ENCODE peak calls at places on chromosomes 12 and 14, in six cellular contexts. J, M, A, T, D and P are unnamed samples.

GRCh38 chr14:65095633-65096205 is 6.6 kb downstream of the MAX start:
- DNase-seq in A (no peak), D (no peak), M (no peak), T (peak), J (no peak), P (no peak)

GRCh38 chr12:108798551-108799221 is 58.7 kb downstream of the SSH1 start:
- DNase-seq in J (no peak), M (no peak), A (no peak), T (no peak), D (no peak), P (no peak)

GRCh38 chr14:103220982-103221641 is 97.9 kb downstream of the TNFAIP2 start:
- DNase-seq in M (no peak), T (no peak), J (no peak), A (no peak), D (no peak), P (no peak)

GRCh38 chr12:29673346-29673745 is 110.4 kb downstream of the TMTC1 start:
- DNase-seq in M (no peak), J (no peak), A (no peak), T (no peak), D (no peak), P (no peak)

GRCh38 chr14:89486505-89486904 is 69.5 kb upstream of the FOXN3 start:
- DNase-seq in D (no peak), M (no peak), J (no peak), A (no peak), T (no peak), P (no peak)

GRCh38 chr14:28785096-28785952 is 18.7 kb downstream of the FOXG1 start:
- DNase-seq in J (peak), T (no peak), D (no peak), M (no peak), A (peak), P (no peak)

GRCh38 chr12:10652192-10652591 is 21.7 kb downstream of the STYK1 start:
- DNase-seq in T (no peak), D (no peak), J (no peak), M (no peak), A (no peak), P (no peak)

GRCh38 chr14:46344327-46344937 is 307.1 kb downstream of the RPL10L start:
- DNase-seq in J (no peak), M (peak), D (peak), T (peak), A (peak), P (no peak)

GRCh38 chr12:122086641-122087285 is 8.2 kb downstream of the MLXIP start:
- DNase-seq in M (no peak), A (no peak), T (no peak), D (no peak), J (no peak), P (no peak)

DNA sequence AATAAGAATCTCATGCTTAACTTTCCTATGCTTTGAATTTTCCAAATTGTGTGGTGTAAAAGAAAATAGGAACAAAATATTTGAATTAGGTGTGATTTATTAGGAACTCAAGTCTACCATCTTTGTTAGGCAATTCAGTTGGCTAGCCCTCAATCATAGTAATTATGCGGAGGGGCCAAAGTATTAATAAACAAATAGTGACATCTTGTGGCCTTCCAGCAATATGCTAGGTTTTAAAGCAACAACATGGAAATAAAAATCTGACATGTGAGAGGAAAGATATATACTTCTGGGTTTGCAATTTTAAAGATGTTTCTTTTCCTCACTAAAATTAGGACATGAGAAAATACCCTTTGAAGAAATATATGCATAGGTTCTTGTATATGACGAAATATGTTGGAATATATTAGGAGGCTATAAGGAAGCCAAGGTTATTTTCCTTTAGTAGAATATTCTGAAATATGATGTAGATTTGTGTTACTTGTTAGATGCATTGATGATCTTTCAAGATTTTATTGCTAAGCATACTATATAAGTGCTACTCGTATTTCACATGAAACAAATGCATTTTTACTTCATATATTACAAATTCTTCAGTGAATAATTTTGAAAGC is 200.4 kb downstream of the PTPRO start:
- DNase-seq in D (no peak), J (no peak), A (peak), M (peak), T (peak), P (no peak)
- TF ChIP-seq CREB1 in D (no peak), J (no peak), A (no peak), M (no peak), T (no peak), P (no peak)

GRCh38 chr12:103957865-103958388 is 7.7 kb upstream of the TDG start:
- DNase-seq in D (no peak), T (no peak), M (no peak), A (no peak), J (no peak), P (no peak)
- TF ChIP-seq CREB1 in D (no peak), T (no peak), M (no peak), A (no peak), J (no peak), P (no peak)

GRCh38 chr12:14059538-14059937 is 78.1 kb upstream of the GRIN2B start:
- DNase-seq in D (no peak), A (no peak), T (no peak), J (no peak), M (no peak), P (no peak)
- TF ChIP-seq CREB1 in D (no peak), A (no peak), T (no peak), J (no peak), M (no peak), P (no peak)

DNA sequence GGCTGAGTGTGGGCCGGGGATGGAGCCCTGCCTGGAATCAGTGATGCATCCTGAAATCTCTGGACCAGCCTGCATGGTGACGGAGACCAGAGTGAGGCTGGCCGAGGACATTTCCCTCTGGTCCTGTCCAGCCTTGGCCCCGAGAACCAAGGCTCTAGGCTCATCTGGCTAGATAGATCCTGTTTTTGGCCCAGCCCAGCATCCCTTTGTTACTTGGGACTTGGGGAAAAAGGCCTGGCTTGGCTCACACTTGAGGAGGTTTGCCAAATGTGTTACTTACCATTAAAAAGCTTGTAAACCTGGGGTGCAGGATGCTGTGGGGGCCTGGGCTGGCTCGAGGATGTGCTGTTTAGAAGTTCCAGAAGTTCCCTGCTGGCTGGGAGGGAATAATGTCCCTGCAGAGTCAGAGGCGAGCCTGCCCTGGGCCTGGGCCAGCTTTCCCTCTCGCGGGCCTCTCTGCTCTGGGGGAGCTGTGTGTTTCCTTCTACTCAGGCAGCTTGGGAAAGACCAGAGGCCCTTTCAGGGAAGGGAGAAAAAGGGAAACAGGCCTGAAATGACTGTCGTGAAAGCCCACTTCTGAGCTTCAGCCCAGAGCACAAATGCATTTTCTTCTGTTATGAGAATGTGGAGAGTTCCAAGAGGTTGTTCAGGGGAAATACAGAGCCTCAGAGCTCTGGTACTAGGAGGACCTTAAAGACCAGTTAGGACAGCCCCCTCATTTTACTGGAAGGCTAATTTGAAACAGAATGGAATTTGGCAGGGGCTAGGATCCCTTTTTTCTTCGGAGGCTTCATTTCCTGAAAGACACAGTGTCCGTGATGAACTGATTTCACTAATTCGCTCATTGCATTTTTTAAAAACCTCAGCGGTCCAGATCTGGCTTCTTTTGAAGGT is 47.2 kb upstream of the CTDSP2 start:
- DNase-seq in D (no peak), M (peak), J (peak), A (peak), T (peak), P (no peak)
- TF ChIP-seq CREB1 in D (no peak), M (no peak), J (no peak), A (no peak), T (no peak), P (no peak)

GRCh38 chr14:49892301-49892635 is 614 bp upstream of the ARF6 start:
- DNase-seq in A (peak), D (peak), M (peak), T (peak), J (no peak), P (no peak)

GRCh38 chr14:49892636-49893308 is at the start of gene ARF6:
- DNase-seq in D (peak), A (peak), T (peak), M (peak), J (peak), P (peak)

GRCh38 chr14:49895480-49895879 is 2.6 kb downstream of the ARF6 start:
- DNase-seq in D (no peak), J (no peak), T (no peak), M (no peak), A (no peak), P (no peak)

GRCh38 chr14:49896956-49897355 is 4.1 kb downstream of the ARF6 start:
- DNase-seq in T (no peak), M (no peak), D (no peak), A (no peak), J (no peak), P (no peak)

GRCh38 chr14:49893309-49894213 is 679 bp downstream of the ARF6 start:
- DNase-seq in J (no peak), A (peak), D (no peak), M (no peak), T (peak), P (no peak)
- TF ChIP-seq CREB1 in J (no peak), A (no peak), D (peak), M (no peak), T (no peak), P (no peak)